ENCODE peak calls at places on chromosomes 5 and 9, in eight cellular contexts. F is PC-3; X is Caco-2; E is transverse colon; Q is CD8-positive, alpha-beta T cell; K is OCI-LY7; P is heart right ventricle; W is prostate gland. J is an unnamed sample. For H3K9me3 and H3K4me1, the result is how much of the 10 kb centered on the place peaks cover.

GRCh38 chr9:36268007-36268427 is 9.8 kb upstream of the GNE start:
- DNase-seq in K (no peak), F (peak), P (no peak), W (no peak), Q (no peak), X (no peak), E (no peak), J (no peak)

GRCh38 chr5:68460147-68460760 is 244.7 kb downstream of the PIK3R1 start:
- DNase-seq in E (peak), W (peak), K (peak), P (peak), F (peak), X (peak), Q (peak), J (peak)

GRCh38 chr9:37918665-37919165 is 14.8 kb upstream of the SLC25A51 start:
- DNase-seq in Q (no peak), E (no peak), W (no peak), F (no peak), P (no peak), K (no peak), X (no peak), J (peak)

GRCh38 chr5:90802695-90803317 is 244.2 kb downstream of the ADGRV1 start:
- DNase-seq in X (peak), Q (no peak), W (peak), F (peak), P (peak), K (peak), E (peak), J (no peak)

GRCh38 chr5:159741829-159742228 is 174.5 kb upstream of the ADRA1B start:
- DNase-seq in W (no peak), X (no peak), F (no peak), P (no peak), E (no peak), Q (no peak), K (no peak), J (no peak)

GRCh38 chr5:67515020-67515689 is 318.6 kb upstream of the CD180 start:
- DNase-seq in F (no peak), P (no peak), Q (peak), E (no peak), W (no peak), X (no peak), K (no peak), J (peak)

GRCh38 chr5:103086547-103086946 is 33.4 kb downstream of the GIN1 start:
- DNase-seq in Q (no peak), E (no peak), W (no peak), P (no peak), F (no peak), X (no peak), K (no peak), J (no peak)

GRCh38 chr5:55177078-55177477 is 4.1 kb upstream of the CDC20B start:
- DNase-seq in F (no peak), P (no peak), Q (no peak), X (no peak), K (no peak), E (no peak), W (no peak), J (no peak)

GRCh38 chr5:103667068-103667467 is 104.5 kb upstream of the NUDT12 start:
- DNase-seq in Q (no peak), F (peak), P (no peak), X (no peak), W (no peak), K (no peak), E (no peak), J (no peak)

GRCh38 chr5:82664711-82665110 is 386.6 kb upstream of the RPS23 start:
- DNase-seq in F (no peak), E (no peak), W (no peak), K (no peak), P (no peak), Q (no peak), X (no peak), J (no peak)

GRCh38 chr5:149486726-149487635 is 64.3 kb downstream of the CSNK1A1 start:
- DNase-seq in X (peak), W (no peak), F (peak), K (no peak), E (no peak), P (no peak), Q (no peak), J (no peak)

GRCh38 chr5:43036856-43037711 is 3.0 kb downstream of the ANXA2R start:
- DNase-seq in F (peak), W (no peak), P (peak), Q (no peak), E (peak), K (no peak), X (no peak), J (no peak)

GRCh38 chr5:54601832-54602231 is 84.3 kb downstream of the SNX18 start:
- DNase-seq in Q (no peak), W (no peak), P (no peak), K (no peak), E (no peak), X (no peak), F (no peak), J (no peak)

GRCh38 chr5:37722236-37723146 is 117.3 kb downstream of the GDNF start:
- DNase-seq in P (no peak), Q (no peak), K (no peak), F (peak), X (no peak), E (no peak), W (no peak), J (no peak)

GRCh38 chr9:114431003-114431402 is 43.2 kb upstream of the AKNA start:
- DNase-seq in X (no peak), W (no peak), F (no peak), E (no peak), K (no peak), Q (no peak), P (no peak), J (no peak)

GRCh38 chr5:140220032-140220697 is 45.2 kb downstream of the CYSTM1 start:
- DNase-seq in Q (no peak), X (no peak), P (no peak), W (no peak), E (no peak), F (peak), K (no peak), J (no peak)

GRCh38 chr5:110086658-110087388 is 397.1 kb downstream of the MAN2A1 start:
- DNase-seq in W (peak), P (no peak), F (peak), X (no peak), E (peak), K (no peak), Q (no peak), J (peak)

GRCh38 chr5:123700624-123701023 is 188.6 kb downstream of the CSNK1G3 start:
- DNase-seq in P (peak), K (no peak), X (peak), E (no peak), W (peak), F (peak), Q (no peak), J (no peak)

GRCh38 chr9:97905228-97905627 is 17.1 kb downstream of the TRMO start:
- DNase-seq in X (no peak), E (no peak), F (no peak), Q (no peak), P (no peak), K (no peak), W (no peak), J (peak)

GRCh38 chr9:21102311-21102710 is 24.6 kb upstream of the IFNB1 start:
- DNase-seq in K (no peak), W (no peak), P (no peak), X (no peak), Q (no peak), F (no peak), E (no peak), J (no peak)

GRCh38 chr9:90517103-90517502 is 125.5 kb downstream of the DIRAS2 start:
- DNase-seq in P (no peak), W (peak), F (peak), X (no peak), Q (no peak), K (no peak), E (no peak), J (no peak)

GRCh38 chr9:136570916-136571315 is 25.1 kb upstream of the NOTCH1 start:
- DNase-seq in F (no peak), P (no peak), W (no peak), Q (no peak), E (no peak), K (no peak), X (no peak), J (no peak)

GRCh38 chr5:123813937-123814624 is 302.1 kb downstream of the CSNK1G3 start:
- DNase-seq in F (peak), Q (no peak), P (no peak), X (no peak), W (no peak), E (no peak), K (peak), J (no peak)

GRCh38 chr9:122394265-122395242 is 23.7 kb downstream of the PTGS1 start:
- DNase-seq in Q (no peak), W (no peak), F (peak), K (no peak), P (peak), X (no peak), E (peak), J (no peak)

GRCh38 chr5:122586351-122586750 is 188.5 kb upstream of the SNX2 start:
- DNase-seq in P (no peak), X (no peak), E (no peak), K (no peak), W (no peak), F (no peak), Q (no peak), J (no peak)

GRCh38 chr9:108617661-108618060 is 238.1 kb downstream of the ACTL7B start:
- DNase-seq in W (no peak), F (no peak), K (no peak), X (no peak), E (no peak), Q (no peak), P (no peak), J (no peak)

GRCh38 chr9:14366071-14366470 is 52.1 kb upstream of the NFIB start:
- DNase-seq in X (no peak), P (peak), Q (no peak), F (no peak), E (no peak), K (no peak), W (no peak), J (no peak)

GRCh38 chr5:139390639-139391569 is 1.2 kb upstream of the MZB1 start:
- DNase-seq in E (no peak), F (peak), Q (no peak), W (no peak), P (no peak), K (no peak), X (no peak), J (no peak)

GRCh38 chr5:158026248-158027031 is 167.5 kb upstream of the CLINT1 start:
- DNase-seq in K (no peak), W (no peak), X (no peak), Q (no peak), E (no peak), F (no peak), P (no peak), J (no peak)

GRCh38 chr5:15943487-15943886 is 236.1 kb downstream of the MARCHF11 start:
- DNase-seq in K (no peak), X (no peak), P (no peak), Q (no peak), E (no peak), W (no peak), F (no peak), J (no peak)

GRCh38 chr9:129885018-129885669 is 49.9 kb downstream of the USP20 start:
- DNase-seq in E (peak), Q (peak), P (no peak), F (peak), W (no peak), X (peak), K (peak), J (peak)

GRCh38 chr5:150765019-150765788 is 6.4 kb upstream of the DCTN4 start:
- DNase-seq in K (no peak), W (no peak), Q (no peak), X (no peak), P (no peak), F (no peak), E (no peak), J (no peak)

GRCh38 chr9:131854906-131855504 is 115.1 kb upstream of the RAPGEF1 start:
- DNase-seq in K (no peak), Q (no peak), E (no peak), X (no peak), W (no peak), P (no peak), F (no peak), J (no peak)

GRCh38 chr9:136499935-136500910 is 17.4 kb upstream of the SEC16A start:
- DNase-seq in P (no peak), K (no peak), F (no peak), X (no peak), W (no peak), Q (no peak), E (no peak), J (no peak)

GRCh38 chr5:28165116-28165515 is 1126.7 kb upstream of the CDH9 start:
- DNase-seq in F (peak), K (no peak), Q (no peak), W (no peak), P (no peak), E (no peak), X (no peak), J (no peak)

GRCh38 chr5:140148508-140148907 is 22.8 kb downstream of the IGIP start:
- DNase-seq in Q (no peak), X (peak), E (no peak), F (no peak), W (no peak), P (no peak), K (no peak), J (no peak)

GRCh38 chr5:132063090-132063911 is 2.8 kb downstream of the IL3 start:
- DNase-seq in W (peak), Q (peak), K (peak), P (peak), X (peak), F (peak), E (peak), J (peak)

GRCh38 chr9:114484854-114485443 is 20.3 kb downstream of the WHRN start:
- DNase-seq in K (no peak), E (no peak), F (peak), Q (peak), W (no peak), X (no peak), P (no peak), J (no peak)

GRCh38 chr5:119330367-119331183 is 25.2 kb upstream of the TNFAIP8 start:
- DNase-seq in W (no peak), E (no peak), Q (no peak), P (no peak), X (no peak), F (no peak), K (no peak), J (peak)

DNA sequence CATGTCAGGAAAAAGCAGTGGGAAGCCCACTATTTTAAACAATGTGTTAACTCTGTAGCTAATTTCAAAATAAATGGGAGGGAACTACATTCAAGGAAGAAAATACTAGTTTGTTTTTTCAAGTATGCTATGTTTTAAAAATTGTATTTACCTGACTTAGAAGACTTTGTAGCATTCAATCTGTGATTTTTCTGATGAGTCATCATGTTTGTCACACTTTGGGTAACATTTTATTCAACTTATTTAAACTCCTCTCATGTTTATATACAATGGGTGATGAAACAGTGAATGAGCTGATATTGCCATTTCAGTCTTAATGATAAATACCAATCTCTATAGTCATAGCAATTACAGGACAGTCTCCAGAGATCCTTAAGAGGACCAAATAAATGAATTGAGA is 913.7 kb downstream of the TLE4 start:
- DNase-seq in K (no peak), Q (no peak), W (no peak), P (no peak), F (peak), E (no peak), X (no peak), J (no peak)
- H3K9me3 ChIP-seq in K (under half), Q (under half), W (under half), P (under half), F (under half), E (under half), X (under half), J (under half)

DNA sequence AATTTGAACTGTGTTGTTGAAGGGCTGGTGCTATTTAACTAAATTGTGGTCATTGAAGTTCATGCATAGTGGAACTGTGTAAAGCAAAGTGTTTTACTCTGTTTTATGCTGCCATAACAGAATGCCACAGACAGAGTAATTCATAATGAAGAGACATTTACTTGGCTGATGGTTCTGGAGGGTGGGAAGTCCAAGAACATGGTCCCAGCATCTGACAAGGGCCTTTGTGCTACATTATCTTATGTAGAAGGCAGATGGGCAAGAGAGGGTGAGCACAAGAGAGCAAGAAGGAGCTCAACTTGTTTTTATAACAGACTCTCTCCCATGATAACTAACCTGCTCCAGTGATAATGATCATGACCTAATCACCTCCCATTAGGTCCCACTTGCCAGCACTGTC is 101.9 kb upstream of the NR3C1 start:
- DNase-seq in W (no peak), Q (no peak), F (no peak), E (no peak), K (no peak), P (no peak), X (no peak), J (no peak)
- H3K4me1 ChIP-seq in W (under half), Q (under half), F (under half), E (under half), K (under half), P (under half), X (under half), J (under half)

DNA sequence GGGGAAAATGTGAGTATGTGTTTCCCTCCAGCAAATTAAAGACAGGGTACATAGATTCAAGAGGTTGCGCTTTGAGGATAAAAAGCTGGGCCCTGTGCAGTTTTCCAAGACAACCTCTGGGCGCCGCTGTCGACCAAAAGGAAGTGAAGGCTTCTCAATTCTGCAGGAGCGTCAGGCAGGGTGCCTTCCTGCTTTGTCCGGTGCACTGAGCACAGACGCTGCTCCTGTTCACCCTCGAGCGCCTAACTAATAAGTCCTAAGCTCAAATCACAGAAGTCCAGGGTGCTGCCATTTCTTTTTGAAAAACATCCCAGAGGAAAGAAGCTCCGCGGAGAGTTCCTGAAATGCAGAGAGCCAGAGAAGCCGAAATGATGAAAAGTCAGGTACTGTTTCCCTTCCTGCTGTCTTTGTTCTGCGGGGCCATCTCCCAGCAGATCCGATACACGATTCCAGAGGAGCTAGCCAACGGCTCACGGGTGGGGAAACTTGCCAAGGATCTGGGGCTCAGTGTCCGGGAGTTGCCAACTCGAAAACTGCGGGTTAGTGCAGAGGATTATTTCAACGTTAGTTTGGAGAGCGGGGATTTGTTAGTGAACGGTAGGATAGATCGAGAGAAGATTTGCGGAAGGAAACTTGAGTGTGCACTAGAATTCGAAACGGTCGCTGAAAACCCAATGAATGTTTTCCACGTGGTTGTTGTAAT is at the start of gene PCDHGB1:
- DNase-seq in X (peak), F (no peak), Q (no peak), K (peak), E (peak), W (no peak), P (peak), J (peak)
- H3K9me3 ChIP-seq in X (under half), F (under half), Q (under half), K (under half), E (under half), W (under half), P (under half), J (under half)

DNA sequence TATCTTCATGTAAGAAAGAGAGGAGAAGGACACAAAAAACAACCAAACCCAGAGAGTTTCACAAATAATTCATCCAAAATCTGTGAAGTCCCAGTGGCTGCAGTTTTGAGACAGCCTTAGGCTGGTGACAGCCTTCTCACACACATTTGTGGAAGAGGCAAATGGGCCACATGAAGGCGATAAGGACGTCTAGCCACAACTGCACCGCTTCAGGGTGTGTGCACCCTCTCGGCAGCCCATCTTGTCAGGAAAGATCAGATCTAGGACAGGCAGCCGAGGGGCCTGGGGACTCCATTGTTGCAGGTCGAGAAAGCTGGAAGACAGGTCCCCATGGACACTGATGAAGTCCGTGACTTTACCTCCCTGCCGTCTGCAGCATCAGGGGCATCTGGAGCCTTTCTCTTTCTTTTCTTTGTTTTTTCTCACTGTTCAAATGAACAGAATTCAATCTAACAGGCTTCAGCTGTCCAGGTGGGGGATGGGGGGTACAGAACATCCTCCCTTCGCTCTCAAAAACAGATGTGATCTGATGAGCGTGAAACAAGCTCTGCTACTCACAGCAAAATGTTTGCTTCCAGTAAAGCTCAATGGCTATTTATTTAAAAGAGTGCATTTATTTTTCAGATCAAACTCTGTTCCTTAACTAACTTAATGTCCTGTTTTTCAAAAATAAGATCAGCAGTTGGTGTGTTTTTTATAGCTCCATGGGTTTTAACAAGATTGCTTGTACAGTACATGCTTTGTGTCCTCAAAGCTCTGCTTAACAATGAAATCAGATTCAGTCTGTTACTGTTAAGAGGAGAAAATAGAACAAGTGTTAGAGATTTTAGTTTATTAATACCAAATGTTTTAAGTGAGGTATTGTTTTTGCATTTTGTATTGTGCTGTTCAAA is 111.9 kb upstream of the OTULINL start:
- DNase-seq in W (no peak), X (no peak), Q (no peak), E (no peak), P (no peak), K (no peak), F (no peak), J (no peak)
- H3K4me1 ChIP-seq in W (under half), X (under half), Q (under half), E (under half), P (under half), K (under half), F (under half), J (under half)

DNA sequence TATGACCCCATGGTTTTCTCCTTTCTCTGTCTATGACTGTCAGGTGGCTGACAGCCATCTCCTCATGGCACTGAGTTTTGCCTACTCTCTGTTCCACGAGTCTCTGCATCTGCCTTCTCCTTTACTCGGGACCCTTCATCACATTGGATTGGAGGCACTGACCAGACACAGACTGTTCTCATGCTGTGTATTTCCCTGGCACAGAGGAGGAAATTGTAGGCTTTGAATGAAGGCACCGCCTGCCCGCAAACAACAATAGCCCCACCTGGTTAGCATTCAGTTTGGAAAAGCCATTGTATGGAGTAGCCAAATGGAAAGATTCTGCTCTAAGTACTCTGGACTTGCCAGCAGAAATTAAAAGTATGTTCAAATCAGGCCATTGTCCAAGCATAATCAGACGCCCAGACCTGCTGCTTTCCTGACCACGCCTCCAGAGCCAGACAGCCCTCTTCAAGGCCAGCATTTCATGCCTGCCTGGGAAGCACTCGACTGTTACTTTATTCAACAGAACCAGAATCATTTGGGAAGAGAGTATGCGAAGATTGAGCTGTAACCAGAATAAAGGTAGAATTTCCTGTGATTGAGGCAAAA is 8.0 kb upstream of the SEMA4D start:
- DNase-seq in F (no peak), X (no peak), W (no peak), Q (no peak), P (no peak), E (no peak), K (no peak), J (no peak)
- H3K9me3 ChIP-seq in F (under half), X (under half), W (under half), Q (under half), P (under half), E (under half), K (under half), J (under half)

J was measured in CD8-positive, alpha-beta memory T cell.